ENCODE peak calls at places on chromosomes 6 and 20, in five cellular contexts. K is IMR-90; M is prostate gland; E is HepG2; B is CD4-positive, alpha-beta memory T cell. N is an unnamed sample.
A peak's percentile ranks its signal among the peaks of the same experiment; 100 is the strongest.

GRCh38 chr20:24699321-24700165 is 230.1 kb downstream of the SYNDIG1 start:
- DNase-seq in M (no peak), K (no peak), B (no peak), E (no peak), N (peak; percentile 9)

GRCh38 chr6:17057322-17057721 is 44.5 kb upstream of the STMND1 start:
- DNase-seq in K (no peak), E (no peak), M (no peak), B (no peak), N (no peak)

GRCh38 chr6:4928426-4928825 is 75.4 kb downstream of the RPP40 start:
- DNase-seq in K (peak; percentile 55), B (no peak), E (no peak), M (no peak), N (no peak)

GRCh38 chr20:39356913-39357312 is 394.8 kb downstream of the DHX35 start:
- DNase-seq in E (no peak), M (no peak), K (no peak), B (no peak), N (no peak)

GRCh38 chr6:63351995-63352586 is 32.3 kb upstream of the LGSN start:
- DNase-seq in K (peak; percentile 73), B (no peak), E (peak; percentile 78), M (no peak), N (no peak)

GRCh38 chr6:109760208-109760607 is 69.1 kb downstream of the FIG4 start:
- DNase-seq in B (no peak), K (peak; percentile 33), M (no peak), E (no peak), N (no peak)

GRCh38 chr6:37005061-37005810 is at the start of gene FGD2:
- DNase-seq in E (no peak), K (no peak), B (no peak), M (no peak), N (peak; percentile 67)

GRCh38 chr20:43583133-43583864 is 7.4 kb upstream of the IFT52 start:
- DNase-seq in B (no peak), K (no peak), M (no peak), E (no peak), N (no peak)

GRCh38 chr6:307874-308273 is 15.6 kb downstream of the DUSP22 start:
- DNase-seq in M (no peak), K (no peak), E (no peak), B (no peak), N (no peak)

GRCh38 chr6:144285548-144285797 is 338 bp downstream of the UTRN start:
- DNase-seq in K (no peak), B (peak; percentile 33), M (no peak), E (no peak), N (no peak)

GRCh38 chr20:36574278-36575065 is 1.1 kb downstream of the TGIF2 start:
- DNase-seq in K (peak; percentile 38), M (peak; percentile 20), B (peak; percentile 59), E (peak; percentile 73), N (peak; percentile 91)

GRCh38 chr6:136586295-136586694 is 36.1 kb upstream of the MAP7 start:
- DNase-seq in B (no peak), E (no peak), M (no peak), K (peak; percentile 98), N (no peak)

GRCh38 chr6:70108230-70108629 is 194.7 kb downstream of the COL9A1 start:
- DNase-seq in E (peak; percentile 19), K (peak; percentile 35), B (peak; percentile 30), M (no peak), N (peak; percentile 4)

GRCh38 chr6:76972463-76972862 is 490.8 kb downstream of the HTR1B start:
- DNase-seq in E (no peak), B (no peak), K (no peak), M (no peak), N (no peak)

GRCh38 chr6:130409394-130410095 is 43.7 kb downstream of the TMEM200A start:
- DNase-seq in M (no peak), K (peak; percentile 62), E (no peak), B (no peak), N (no peak)

GRCh38 chr6:122322824-122323223 is 76.6 kb upstream of the HSF2 start:
- DNase-seq in M (no peak), K (peak; percentile 3), B (peak; percentile 0), E (no peak), N (no peak)

GRCh38 chr20:865379-865778 is 31.9 kb downstream of the FAM110A start:
- DNase-seq in K (no peak), E (no peak), M (no peak), B (no peak), N (no peak)

GRCh38 chr6:2909718-2910117 is 6.6 kb upstream of the SERPINB9 start:
- DNase-seq in M (no peak), B (no peak), K (peak; percentile 40), E (no peak), N (no peak)

GRCh38 chr6:35080821-35081425 is 60.2 kb downstream of the TCP11 start:
- DNase-seq in B (no peak), M (no peak), E (no peak), K (no peak), N (peak; percentile 73)

GRCh38 chr6:140921366-140922226 is 1211.1 kb upstream of the GJE1 start:
- DNase-seq in M (peak; percentile 31), B (no peak), K (peak; percentile 86), E (peak; percentile 61), N (peak; percentile 16)

GRCh38 chr20:43832096-43832816 is 82.4 kb upstream of the TOX2 start:
- DNase-seq in K (no peak), B (no peak), M (no peak), E (no peak), N (no peak)

GRCh38 chr6:155315516-155315871 is 1.2 kb upstream of the TFB1M start:
- DNase-seq in M (no peak), K (no peak), E (peak; percentile 71), B (no peak), N (no peak)

GRCh38 chr6:85126448-85127178 is 323.3 kb upstream of the NT5E start:
- DNase-seq in E (peak; percentile 52), K (peak; percentile 2), B (no peak), M (no peak), N (peak; percentile 27)

GRCh38 chr6:159890201-159890600 is 587 bp upstream of the MAS1 start:
- DNase-seq in K (no peak), B (no peak), E (no peak), M (no peak), N (no peak)

GRCh38 chr20:60395993-60396392 is 437.8 kb downstream of the CDH26 start:
- DNase-seq in B (no peak), M (no peak), E (no peak), K (no peak), N (no peak)

GRCh38 chr20:48193626-48194025 is 408.3 kb upstream of the SULF2 start:
- DNase-seq in B (no peak), E (no peak), M (no peak), K (no peak), N (no peak)

GRCh38 chr20:58056021-58056591 is 172.3 kb downstream of the ANKRD60 start:
- DNase-seq in M (no peak), B (no peak), K (no peak), E (no peak), N (no peak)

GRCh38 chr6:140636698-140637402 is 1262.4 kb upstream of the CITED2 start:
- DNase-seq in K (no peak), M (no peak), E (no peak), B (no peak), N (peak; percentile 16)

GRCh38 chr6:109788687-109789086 is 97.6 kb downstream of the FIG4 start:
- DNase-seq in E (no peak), M (no peak), B (no peak), K (no peak), N (no peak)

GRCh38 chr6:41022294-41022693 is 16.7 kb downstream of the UNC5CL start:
- DNase-seq in E (no peak), K (no peak), M (no peak), B (no peak), N (no peak)

GRCh38 chr6:29827579-29828470 is at the start of gene HLA-G:
- DNase-seq in K (no peak), M (no peak), E (no peak), B (no peak), N (peak; percentile 66)

GRCh38 chr6:29830409-29830808 is 2.8 kb downstream of the HLA-G start:
- DNase-seq in E (no peak), K (no peak), B (no peak), M (no peak), N (no peak)

GRCh38 chr6:29826271-29826670 is 1.4 kb upstream of the HLA-G start:
- DNase-seq in E (no peak), B (no peak), M (no peak), K (no peak), N (no peak)

GRCh38 chr6:29829766-29830165 is 2.1 kb downstream of the HLA-G start:
- DNase-seq in K (no peak), B (no peak), E (no peak), M (no peak), N (no peak)

GRCh38 chr6:29828471-29828797 is 809 bp downstream of the HLA-G start:
- DNase-seq in B (no peak), K (no peak), E (no peak), M (no peak), N (peak; percentile 87)
- H3K4me3 ChIP-seq in B (no peak overlapping the region), K (no peak overlapping the region), E (no peak overlapping the region), M (no peak overlapping the region), N (peak overlapping the region; percentile 52)

GRCh38 chr6:89688328-89688727 is 49.8 kb upstream of the LYRM2 start:
- DNase-seq in E (no peak), M (no peak), K (no peak), B (no peak), N (no peak)
- H3K36me3 ChIP-seq in E (peaks cover 89% of the 10 kb centered on the region), M (no peaks in the 10 kb centered on the region), K (peaks cover 50% of the 10 kb centered on the region), B (peaks cover 65% of the 10 kb centered on the region), N (peaks cover 63% of the 10 kb centered on the region)

DNA sequence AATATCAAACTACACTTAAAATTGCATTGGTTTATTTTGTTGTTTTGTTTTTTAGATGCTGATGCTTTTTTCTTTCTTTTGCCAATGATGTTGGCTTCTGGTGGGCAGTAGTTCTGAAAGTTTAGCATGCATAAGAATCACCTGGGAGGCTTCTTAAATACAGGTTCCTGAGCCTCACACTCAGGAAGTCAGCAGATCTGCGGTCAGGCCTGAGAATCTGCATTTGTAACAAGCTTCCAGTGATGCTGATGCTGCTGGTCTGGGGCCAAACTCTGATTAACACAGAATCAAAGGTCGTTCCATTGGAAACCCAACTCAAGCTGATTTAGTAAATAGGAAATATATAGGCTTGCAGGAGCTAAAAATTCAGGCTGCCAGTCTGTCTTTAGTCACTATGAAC is 412.9 kb upstream of the SPTLC3 start:
- DNase-seq in K (no peak), M (no peak), E (no peak), B (no peak), N (no peak)
- H3K4me3 ChIP-seq in K (no peak overlapping the region), M (no peak overlapping the region), E (no peak overlapping the region), B (no peak overlapping the region), N (no peak overlapping the region)

GRCh38 chr6:57106990-57107389 is 17.0 kb downstream of the ZNF451 start:
- DNase-seq in E (peak; percentile 67), B (no peak), K (no peak), M (no peak), N (no peak)

GRCh38 chr6:57109905-57110304 is 19.9 kb downstream of the ZNF451 start:
- DNase-seq in K (peak; percentile 73), B (no peak), E (no peak), M (no peak), N (no peak)

GRCh38 chr6:57102976-57103375 is 13.0 kb downstream of the ZNF451 start:
- DNase-seq in E (no peak), M (no peak), K (peak; percentile 4), B (no peak), N (no peak)

GRCh38 chr6:57108691-57109090 is 18.7 kb downstream of the ZNF451 start:
- DNase-seq in K (no peak), M (no peak), B (no peak), E (no peak), N (no peak)

GRCh38 chr6:57104350-57104749 is 14.4 kb downstream of the ZNF451 start:
- DNase-seq in B (no peak), M (no peak), K (no peak), E (no peak), N (no peak)
- H3K36me3 ChIP-seq in B (peaks cover 42% of the 10 kb centered on the region), M (peaks cover 5% of the 10 kb centered on the region), K (peaks cover 23% of the 10 kb centered on the region), E (peaks cover 58% of the 10 kb centered on the region), N (peaks cover 19% of the 10 kb centered on the region)